ENCODE peak calls at places on chromosomes 7 and 10, in nine cellular contexts. P, F, Z, T, V, O, U, S and N are unnamed samples.

GRCh38 chr7:158933468-158934139 is 77.2 kb downstream of the DYNC2I1 start:
- DNase-seq in Z (no peak), F (no peak), V (no peak), T (no peak), P (no peak), U (no peak), S (no peak), O (no peak), N (no peak)

GRCh38 chr10:76711374-76711997 is 926.1 kb downstream of the KCNMA1 start:
- DNase-seq in U (no peak), F (no peak), T (no peak), Z (no peak), P (no peak), V (no peak), S (no peak), O (no peak), N (no peak)

GRCh38 chr7:115300228-115300870 is 378.5 kb downstream of the MDFIC start:
- DNase-seq in P (no peak), U (no peak), S (no peak), T (peak; percentile 72), F (no peak), Z (no peak), V (no peak), O (no peak), N (no peak)

GRCh38 chr7:73424486-73424885 is 9.1 kb upstream of the FZD9 start:
- DNase-seq in F (no peak), V (no peak), Z (no peak), O (no peak), T (no peak), U (no peak), S (no peak), P (no peak), N (no peak)

GRCh38 chr10:52779541-52780390 is 7.2 kb upstream of the MBL2 start:
- DNase-seq in P (peak; percentile 75), S (peak; percentile 43), T (peak; percentile 53), F (no peak), V (peak; percentile 24), U (peak; percentile 67), Z (peak; percentile 54), O (no peak), N (peak; percentile 49)

GRCh38 chr7:1948377-1948796 is 278.3 kb downstream of the ELFN1 start:
- DNase-seq in Z (no peak), P (peak; percentile 19), V (peak; percentile 11), O (peak; percentile 62), F (peak; percentile 62), U (no peak), S (peak; percentile 23), T (no peak), N (no peak)

GRCh38 chr7:1691601-1692499 is 21.8 kb downstream of the ELFN1 start:
- DNase-seq in U (peak; percentile 23), O (peak; percentile 80), V (peak; percentile 3), P (no peak), S (peak; percentile 82), F (peak; percentile 53), Z (no peak), T (no peak), N (no peak)

GRCh38 chr7:128459394-128459878 is 3.8 kb downstream of the HILPDA start:
- DNase-seq in F (no peak), U (peak; percentile 71), O (peak; percentile 73), Z (peak; percentile 77), V (peak; percentile 75), T (peak; percentile 75), S (peak; percentile 62), P (no peak), N (peak; percentile 65)

GRCh38 chr7:77284005-77284404 is 84.4 kb upstream of the FGL2 start:
- DNase-seq in P (no peak), F (no peak), Z (no peak), T (no peak), O (no peak), V (no peak), U (no peak), S (no peak), N (no peak)

GRCh38 chr7:17359610-17360009 is 61.2 kb downstream of the AHR start:
- DNase-seq in O (no peak), U (no peak), Z (no peak), T (no peak), S (no peak), P (no peak), F (no peak), V (no peak), N (no peak)

GRCh38 chr7:60706-61105 is 131.7 kb upstream of the FAM20C start:
- DNase-seq in T (no peak), P (no peak), S (peak; percentile 9), Z (peak; percentile 3), V (peak; percentile 8), O (peak; percentile 56), U (no peak), F (peak; percentile 30), N (no peak)

GRCh38 chr7:112828696-112829095 is 38.5 kb upstream of the TMEM168 start:
- DNase-seq in S (no peak), V (no peak), O (no peak), F (no peak), P (no peak), Z (no peak), T (no peak), U (no peak), N (no peak)

GRCh38 chr7:124152859-124153692 is 120.2 kb upstream of the TMEM229A start:
- DNase-seq in S (no peak), U (no peak), F (no peak), P (no peak), O (no peak), T (peak; percentile 66), Z (no peak), V (no peak), N (no peak)

GRCh38 chr7:108246227-108246837 is 116.2 kb upstream of the LAMB4 start:
- DNase-seq in P (no peak), V (no peak), O (no peak), F (no peak), Z (no peak), S (no peak), U (peak; percentile 28), T (peak; percentile 96), N (peak; percentile 79)

GRCh38 chr7:25409897-25410635 is 181.8 kb upstream of the NPVF start:
- DNase-seq in P (no peak), O (no peak), F (no peak), U (no peak), V (no peak), Z (no peak), S (no peak), T (no peak), N (no peak)

GRCh38 chr10:96129387-96130325 is at the start of gene ZNF518A:
- DNase-seq in F (peak; percentile 92), T (peak; percentile 97), S (peak; percentile 97), U (peak; percentile 94), P (peak; percentile 93), O (peak; percentile 96), V (peak; percentile 90), Z (peak; percentile 94), N (peak; percentile 90)

GRCh38 chr10:96124230-96125141 is 5.6 kb upstream of the ZNF518A start:
- DNase-seq in F (no peak), S (peak; percentile 23), U (peak; percentile 51), Z (peak; percentile 63), V (no peak), T (peak; percentile 36), P (peak; percentile 36), O (no peak), N (peak; percentile 11)

GRCh38 chr10:96133135-96133534 is 3.0 kb downstream of the ZNF518A start:
- DNase-seq in O (no peak), Z (no peak), P (no peak), U (no peak), T (peak; percentile 73), S (no peak), F (no peak), V (no peak), N (no peak)

GRCh38 chr10:96125142-96125515 is 5.0 kb upstream of the ZNF518A start:
- DNase-seq in T (peak; percentile 44), P (no peak), S (no peak), O (no peak), F (no peak), U (no peak), V (no peak), Z (no peak), N (no peak)

GRCh38 chr10:96130326-96130758 is 245 bp downstream of the ZNF518A start:
- DNase-seq in Z (peak; percentile 80), U (peak; percentile 71), V (no peak), S (peak; percentile 70), O (peak; percentile 78), T (peak; percentile 72), F (peak; percentile 78), P (peak; percentile 78), N (no peak)
- TF ChIP-seq POLR2A in Z (peak; percentile 45), U (no peak), V (no peak), S (no peak), O (no peak), T (no peak), F (peak; percentile 4), P (peak; percentile 12), N (no peak)

GRCh38 chr10:91006752-91007346 is 86.0 kb upstream of the ANKRD1 start:
- DNase-seq in S (no peak), Z (no peak), V (no peak), O (no peak), U (no peak), T (no peak), P (no peak), F (no peak), N (no peak)
- H3K4me1 ChIP-seq in S (no peaks in the 10 kb centered on the region), Z (no peaks in the 10 kb centered on the region), V (no peaks in the 10 kb centered on the region), O (no peaks in the 10 kb centered on the region), U (no peaks in the 10 kb centered on the region), T (peaks cover 2% of the 10 kb centered on the region), P (no peaks in the 10 kb centered on the region), F (no peaks in the 10 kb centered on the region), N (no peaks in the 10 kb centered on the region)

GRCh38 chr7:5423844-5424688 is 432 bp upstream of the TNRC18 start:
- DNase-seq in T (peak; percentile 99), O (peak; percentile 98), U (peak; percentile 96), F (peak; percentile 97), P (peak; percentile 91), V (peak; percentile 97), S (peak; percentile 96), Z (peak; percentile 95), N (peak; percentile 95)

GRCh38 chr7:5424689-5425506 is 1.3 kb upstream of the TNRC18 start:
- DNase-seq in F (no peak), T (peak; percentile 33), V (peak; percentile 71), S (peak; percentile 82), U (peak; percentile 45), P (peak; percentile 64), O (peak; percentile 84), Z (peak; percentile 48), N (peak; percentile 65)

GRCh38 chr7:5425507-5426225 is 2.0 kb upstream of the TNRC18 start:
- DNase-seq in P (peak; percentile 75), F (no peak), O (peak; percentile 89), Z (peak; percentile 69), S (peak; percentile 81), V (peak; percentile 84), U (peak; percentile 65), T (peak; percentile 89), N (peak; percentile 81)

GRCh38 chr7:5428470-5429252 is 5.0 kb upstream of the TNRC18 start:
- DNase-seq in V (peak; percentile 77), F (peak; percentile 91), Z (peak; percentile 73), S (peak; percentile 85), T (peak; percentile 90), O (peak; percentile 95), P (peak; percentile 74), U (peak; percentile 70), N (peak; percentile 72)

GRCh38 chr7:5426226-5426475 is 2.5 kb upstream of the TNRC18 start:
- DNase-seq in F (no peak), P (no peak), V (no peak), T (peak; percentile 66), Z (no peak), S (no peak), O (no peak), U (no peak), N (no peak)
- H3K27me3 ChIP-seq in F (no peaks in the 10 kb centered on the region), P (no peaks in the 10 kb centered on the region), V (no peaks in the 10 kb centered on the region), T (no peaks in the 10 kb centered on the region), Z (no peaks in the 10 kb centered on the region), S (no peaks in the 10 kb centered on the region), O (no peaks in the 10 kb centered on the region), U (peaks cover 14% of the 10 kb centered on the region), N (no peaks in the 10 kb centered on the region)

GRCh38 chr7:93830141-93830925 is 60.2 kb downstream of the TFPI2 start:
- DNase-seq in V (no peak), T (no peak), O (no peak), Z (no peak), U (no peak), S (no peak), P (no peak), F (no peak), N (no peak)
- TF ChIP-seq POLR2A in V (no peak), T (no peak), O (no peak), Z (no peak), U (no peak), S (no peak), P (no peak), F (no peak), N (no peak)